ENCODE peak calls at places on chromosome 1, in nine cellular contexts. One of them, this sample, is unnamed.
A peak's percentile ranks its signal among the peaks of the same experiment; 100 is the strongest.

GRCh38 chr1:209567788-209568187 is 15.7 kb upstream of the CAMK1G start:
- DNase-seq in lower lobe of right lung: no peak
- DNase-seq in psoas muscle: no peak
- DNase-seq in heart right ventricle: no peak
- DNase-seq in tibial nerve: no peak
- DNase-seq in esophagus muscularis mucosa: no peak
- DNase-seq in adrenal gland: peak; percentile 51
- DNase-seq in transverse colon: no peak
- DNase-seq in hepatocyte: peak; percentile 14
- DNase-seq in this sample: no peak

GRCh38 chr1:210123924-210124589 is 108.5 kb upstream of the SERTAD4 start:
- DNase-seq in hepatocyte: no peak
- DNase-seq in adrenal gland: no peak
- DNase-seq in tibial nerve: no peak
- DNase-seq in heart right ventricle: no peak
- DNase-seq in esophagus muscularis mucosa: no peak
- DNase-seq in transverse colon: no peak
- DNase-seq in psoas muscle: no peak
- DNase-seq in lower lobe of right lung: no peak
- DNase-seq in this sample: no peak

GRCh38 chr1:29465755-29466154 is 229.4 kb downstream of the PTPRU start:
- DNase-seq in adrenal gland: no peak
- DNase-seq in heart right ventricle: no peak
- DNase-seq in psoas muscle: no peak
- DNase-seq in hepatocyte: peak; percentile 56
- DNase-seq in esophagus muscularis mucosa: no peak
- DNase-seq in transverse colon: no peak
- DNase-seq in lower lobe of right lung: no peak
- DNase-seq in tibial nerve: no peak
- DNase-seq in this sample: no peak

GRCh38 chr1:237679687-237680086 is 211.0 kb downstream of the ZP4 start:
- DNase-seq in esophagus muscularis mucosa: no peak
- DNase-seq in hepatocyte: no peak
- DNase-seq in psoas muscle: no peak
- DNase-seq in adrenal gland: no peak
- DNase-seq in lower lobe of right lung: no peak
- DNase-seq in heart right ventricle: no peak
- DNase-seq in tibial nerve: no peak
- DNase-seq in transverse colon: no peak
- DNase-seq in this sample: no peak

GRCh38 chr1:244657421-244657820 is 4.5 kb downstream of the DESI2 start:
- DNase-seq in heart right ventricle: no peak
- DNase-seq in tibial nerve: no peak
- DNase-seq in lower lobe of right lung: no peak
- DNase-seq in esophagus muscularis mucosa: no peak
- DNase-seq in psoas muscle: no peak
- DNase-seq in hepatocyte: no peak
- DNase-seq in transverse colon: no peak
- DNase-seq in adrenal gland: no peak
- DNase-seq in this sample: no peak

GRCh38 chr1:174217787-174218574 is 58.7 kb downstream of the RABGAP1L start:
- DNase-seq in heart right ventricle: no peak
- DNase-seq in hepatocyte: peak; percentile 39
- DNase-seq in esophagus muscularis mucosa: no peak
- DNase-seq in transverse colon: no peak
- DNase-seq in lower lobe of right lung: no peak
- DNase-seq in psoas muscle: no peak
- DNase-seq in tibial nerve: no peak
- DNase-seq in adrenal gland: no peak
- DNase-seq in this sample: no peak

GRCh38 chr1:119674835-119675289 is 26.8 kb upstream of the ZNF697 start:
- DNase-seq in hepatocyte: no peak
- DNase-seq in heart right ventricle: peak; percentile 18
- DNase-seq in adrenal gland: no peak
- DNase-seq in transverse colon: peak; percentile 57
- DNase-seq in tibial nerve: no peak
- DNase-seq in psoas muscle: peak; percentile 69
- DNase-seq in lower lobe of right lung: no peak
- DNase-seq in esophagus muscularis mucosa: no peak
- DNase-seq in this sample: no peak

GRCh38 chr1:55127827-55128343 is 87.3 kb downstream of the USP24 start:
- DNase-seq in heart right ventricle: no peak
- DNase-seq in tibial nerve: no peak
- DNase-seq in hepatocyte: no peak
- DNase-seq in transverse colon: no peak
- DNase-seq in adrenal gland: no peak
- DNase-seq in esophagus muscularis mucosa: no peak
- DNase-seq in psoas muscle: no peak
- DNase-seq in lower lobe of right lung: no peak
- DNase-seq in this sample: no peak

GRCh38 chr1:197149340-197149739 is 2.9 kb upstream of the ASPM start:
- DNase-seq in esophagus muscularis mucosa: no peak
- DNase-seq in lower lobe of right lung: no peak
- DNase-seq in psoas muscle: no peak
- DNase-seq in adrenal gland: no peak
- DNase-seq in hepatocyte: no peak
- DNase-seq in tibial nerve: no peak
- DNase-seq in transverse colon: no peak
- DNase-seq in heart right ventricle: no peak
- DNase-seq in this sample: no peak

GRCh38 chr1:197144570-197145325 is 1.7 kb downstream of the ASPM start:
- DNase-seq in hepatocyte: no peak
- DNase-seq in adrenal gland: no peak
- DNase-seq in tibial nerve: no peak
- DNase-seq in psoas muscle: no peak
- DNase-seq in esophagus muscularis mucosa: no peak
- DNase-seq in transverse colon: no peak
- DNase-seq in lower lobe of right lung: no peak
- DNase-seq in heart right ventricle: no peak
- DNase-seq in this sample: no peak

GRCh38 chr1:197150336-197151005 is 4.0 kb upstream of the ASPM start:
- DNase-seq in tibial nerve: no peak
- DNase-seq in hepatocyte: no peak
- DNase-seq in esophagus muscularis mucosa: no peak
- DNase-seq in transverse colon: no peak
- DNase-seq in adrenal gland: no peak
- DNase-seq in heart right ventricle: no peak
- DNase-seq in psoas muscle: no peak
- DNase-seq in lower lobe of right lung: no peak
- DNase-seq in this sample: no peak

GRCh38 chr1:197145451-197146029 is 929 bp downstream of the ASPM start:
- DNase-seq in hepatocyte: no peak
- DNase-seq in adrenal gland: no peak
- DNase-seq in heart right ventricle: no peak
- DNase-seq in psoas muscle: no peak
- DNase-seq in tibial nerve: no peak
- DNase-seq in transverse colon: no peak
- DNase-seq in esophagus muscularis mucosa: no peak
- DNase-seq in lower lobe of right lung: no peak
- DNase-seq in this sample: no peak

DNA sequence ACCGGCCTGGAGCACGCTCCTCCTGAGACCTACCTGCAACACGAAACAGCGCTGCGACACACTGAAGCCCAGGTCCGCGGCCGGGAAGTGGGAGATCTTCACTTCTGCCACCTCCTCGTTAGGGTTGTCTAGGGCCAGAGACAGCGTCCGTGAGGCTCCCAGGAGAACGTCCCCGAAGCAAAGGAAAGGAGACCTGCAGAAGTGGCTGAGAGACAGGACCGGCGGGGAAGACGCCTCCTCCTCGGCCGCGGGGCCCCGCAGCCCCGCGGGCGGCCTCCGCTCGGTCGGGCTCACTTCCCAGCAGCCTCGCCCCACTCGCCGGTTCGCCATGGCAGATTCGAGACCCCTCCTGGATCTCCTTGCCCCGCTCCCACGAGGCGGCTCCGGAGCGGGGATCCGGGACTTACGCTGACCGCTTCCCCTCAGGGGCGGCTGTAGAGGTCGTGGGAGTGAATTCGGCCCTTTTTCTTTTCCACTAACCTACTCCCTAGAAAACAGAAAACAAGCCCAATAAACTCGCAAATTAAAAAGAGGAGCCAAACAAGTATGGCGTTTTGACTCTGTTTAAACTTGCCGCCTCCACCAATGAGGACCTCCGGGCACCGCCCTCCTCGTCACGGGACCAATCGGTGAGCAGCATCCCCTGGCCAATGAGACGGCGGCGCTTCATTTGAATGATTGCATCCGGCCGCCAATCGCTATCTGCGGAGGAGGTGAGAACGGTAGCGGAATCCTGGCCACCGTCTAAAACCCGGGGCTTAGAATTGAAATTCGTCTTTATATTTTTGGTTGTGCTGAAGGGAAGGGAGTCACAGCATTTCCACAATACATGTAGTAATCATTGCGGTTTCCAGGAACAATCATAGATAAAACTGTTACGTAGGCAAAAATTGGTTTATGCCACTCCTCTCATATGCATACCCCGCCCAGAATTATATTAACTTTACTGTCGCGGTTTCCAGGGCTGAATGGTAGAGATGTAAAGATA is at the start of gene ASPM:
- DNase-seq in adrenal gland: peak; percentile 96
- DNase-seq in heart right ventricle: peak; percentile 92
- DNase-seq in tibial nerve: peak; percentile 87
- DNase-seq in hepatocyte: peak; percentile 97
- DNase-seq in esophagus muscularis mucosa: peak; percentile 98
- DNase-seq in lower lobe of right lung: peak; percentile 96
- DNase-seq in psoas muscle: peak; percentile 97
- DNase-seq in transverse colon: peak; percentile 95
- DNase-seq in this sample: peak; percentile 97
- H3K4me1 ChIP-seq in adrenal gland: peaks cover 7% of the 10 kb centered on the region
- H3K4me1 ChIP-seq in heart right ventricle: no peaks in the 10 kb centered on the region
- H3K4me1 ChIP-seq in tibial nerve: no peaks in the 10 kb centered on the region
- H3K4me1 ChIP-seq in hepatocyte: peaks cover under 1% of the 10 kb centered on the region
- H3K4me1 ChIP-seq in esophagus muscularis mucosa: peaks cover 17% of the 10 kb centered on the region
- H3K4me1 ChIP-seq in lower lobe of right lung: peaks cover 9% of the 10 kb centered on the region
- H3K4me1 ChIP-seq in psoas muscle: peaks cover 4% of the 10 kb centered on the region
- H3K4me1 ChIP-seq in transverse colon: peaks cover 9% of the 10 kb centered on the region
- H3K4me1 ChIP-seq in this sample: no peaks in the 10 kb centered on the region

GRCh38 chr1:164417016-164417704 is 141.8 kb upstream of the PBX1 start:
- DNase-seq in hepatocyte: no peak
- DNase-seq in lower lobe of right lung: no peak
- DNase-seq in esophagus muscularis mucosa: no peak
- DNase-seq in tibial nerve: no peak
- DNase-seq in transverse colon: no peak
- DNase-seq in adrenal gland: no peak
- DNase-seq in psoas muscle: no peak
- DNase-seq in heart right ventricle: no peak
- DNase-seq in this sample: no peak

DNA sequence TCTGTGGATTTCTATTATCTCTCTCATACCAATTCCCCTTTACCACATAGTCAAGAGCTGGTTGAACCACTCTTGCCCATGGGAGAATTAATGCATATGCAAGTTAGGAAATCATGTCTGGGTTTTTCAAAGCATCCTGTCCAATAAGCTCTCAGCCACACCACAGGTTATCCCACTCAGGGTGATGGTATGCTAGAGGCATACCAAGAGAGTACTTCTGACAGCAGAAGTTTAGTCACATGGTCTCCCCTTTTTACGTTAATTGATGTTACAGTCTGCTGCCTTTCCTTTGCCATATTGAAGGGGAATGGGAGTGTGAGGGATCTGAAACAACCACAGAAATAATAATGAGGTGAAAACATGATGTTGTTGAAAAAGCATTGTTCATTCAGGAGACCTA is 135.8 kb upstream of the PBX1 start:
- DNase-seq in hepatocyte: no peak
- DNase-seq in heart right ventricle: no peak
- DNase-seq in esophagus muscularis mucosa: no peak
- DNase-seq in lower lobe of right lung: no peak
- DNase-seq in psoas muscle: no peak
- DNase-seq in adrenal gland: no peak
- DNase-seq in transverse colon: no peak
- DNase-seq in tibial nerve: no peak
- DNase-seq in this sample: no peak
- H3K9me3 ChIP-seq in hepatocyte: no peaks in the 10 kb centered on the region
- H3K9me3 ChIP-seq in heart right ventricle: no peaks in the 10 kb centered on the region
- H3K9me3 ChIP-seq in esophagus muscularis mucosa: no peaks in the 10 kb centered on the region
- H3K9me3 ChIP-seq in lower lobe of right lung: no peaks in the 10 kb centered on the region
- H3K9me3 ChIP-seq in psoas muscle: no peaks in the 10 kb centered on the region
- H3K9me3 ChIP-seq in adrenal gland: no peaks in the 10 kb centered on the region
- H3K9me3 ChIP-seq in transverse colon: no peaks in the 10 kb centered on the region
- H3K9me3 ChIP-seq in tibial nerve: no peaks in the 10 kb centered on the region
- H3K9me3 ChIP-seq in this sample: no peaks in the 10 kb centered on the region

GRCh38 chr1:202282017-202282335 is 59.8 kb downstream of the UBE2T start:
- DNase-seq in adrenal gland: no peak
- DNase-seq in tibial nerve: no peak
- DNase-seq in psoas muscle: no peak
- DNase-seq in hepatocyte: no peak
- DNase-seq in heart right ventricle: no peak
- DNase-seq in esophagus muscularis mucosa: no peak
- DNase-seq in transverse colon: no peak
- DNase-seq in lower lobe of right lung: peak; percentile 50
- DNase-seq in this sample: no peak

GRCh38 chr1:202281316-202282016 is 60.3 kb downstream of the UBE2T start:
- DNase-seq in hepatocyte: no peak
- DNase-seq in lower lobe of right lung: no peak
- DNase-seq in tibial nerve: no peak
- DNase-seq in transverse colon: no peak
- DNase-seq in heart right ventricle: no peak
- DNase-seq in psoas muscle: no peak
- DNase-seq in adrenal gland: peak; percentile 21
- DNase-seq in esophagus muscularis mucosa: no peak
- DNase-seq in this sample: no peak

GRCh38 chr1:202279806-202280205 is 61.9 kb downstream of the UBE2T start:
- DNase-seq in transverse colon: no peak
- DNase-seq in lower lobe of right lung: no peak
- DNase-seq in adrenal gland: no peak
- DNase-seq in heart right ventricle: no peak
- DNase-seq in tibial nerve: no peak
- DNase-seq in esophagus muscularis mucosa: no peak
- DNase-seq in psoas muscle: no peak
- DNase-seq in hepatocyte: no peak
- DNase-seq in this sample: no peak

GRCh38 chr1:202278751-202279150 is 63.0 kb downstream of the UBE2T start:
- DNase-seq in adrenal gland: no peak
- DNase-seq in transverse colon: no peak
- DNase-seq in hepatocyte: no peak
- DNase-seq in tibial nerve: no peak
- DNase-seq in psoas muscle: no peak
- DNase-seq in heart right ventricle: no peak
- DNase-seq in esophagus muscularis mucosa: no peak
- DNase-seq in lower lobe of right lung: no peak
- DNase-seq in this sample: no peak

DNA sequence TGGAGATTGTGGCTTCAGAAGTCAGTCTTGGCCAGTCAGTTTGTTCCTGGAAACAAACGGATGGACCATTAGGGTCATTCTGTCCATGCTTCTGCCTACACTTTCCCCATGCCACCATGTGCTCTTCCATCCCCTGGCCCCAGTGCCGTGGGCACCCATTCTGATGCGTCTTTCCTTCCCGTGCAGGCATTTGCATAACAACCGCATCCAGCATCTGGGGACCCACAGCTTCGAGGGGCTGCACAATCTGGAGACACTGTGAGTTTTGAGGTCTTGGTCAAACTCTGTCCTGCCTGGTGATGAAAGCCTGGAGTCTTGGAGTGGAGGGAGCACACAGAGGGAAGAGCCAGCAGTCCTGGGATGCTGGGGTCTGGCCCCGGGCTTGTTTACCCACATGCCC is 61.1 kb downstream of the UBE2T start:
- DNase-seq in adrenal gland: no peak
- DNase-seq in esophagus muscularis mucosa: no peak
- DNase-seq in psoas muscle: no peak
- DNase-seq in transverse colon: no peak
- DNase-seq in heart right ventricle: no peak
- DNase-seq in lower lobe of right lung: no peak
- DNase-seq in hepatocyte: no peak
- DNase-seq in tibial nerve: no peak
- DNase-seq in this sample: no peak
- TF ChIP-seq CTCF in adrenal gland: no peak
- TF ChIP-seq CTCF in esophagus muscularis mucosa: no peak
- TF ChIP-seq CTCF in psoas muscle: no peak
- TF ChIP-seq CTCF in transverse colon: no peak
- TF ChIP-seq CTCF in heart right ventricle: no peak
- TF ChIP-seq CTCF in lower lobe of right lung: no peak
- TF ChIP-seq CTCF in hepatocyte: no peak
- TF ChIP-seq CTCF in tibial nerve: no peak
- TF ChIP-seq CTCF in this sample: no peak

DNA sequence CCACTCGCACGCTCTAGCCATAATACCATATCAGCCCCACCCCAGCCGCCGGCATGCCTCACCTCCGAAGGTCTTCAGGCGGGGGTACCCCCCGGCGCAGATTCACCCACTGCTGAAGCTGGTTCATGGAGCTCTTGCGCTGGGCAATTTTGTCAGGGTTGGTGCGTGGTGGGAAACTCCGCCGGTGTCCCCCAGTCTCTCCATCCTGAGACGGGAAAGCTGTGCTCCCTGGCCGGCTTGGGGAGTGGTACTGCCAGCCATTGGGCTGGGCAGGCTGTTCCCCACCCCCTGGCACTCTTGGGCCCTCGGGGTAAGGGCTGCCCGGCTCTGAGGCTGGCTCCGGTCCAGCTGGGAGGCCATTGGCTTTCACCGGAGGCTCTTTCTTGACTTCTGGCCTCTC is 45.4 kb upstream of the GOLT1A start:
- DNase-seq in psoas muscle: no peak
- DNase-seq in hepatocyte: no peak
- DNase-seq in heart right ventricle: no peak
- DNase-seq in lower lobe of right lung: no peak
- DNase-seq in esophagus muscularis mucosa: no peak
- DNase-seq in adrenal gland: no peak
- DNase-seq in transverse colon: no peak
- DNase-seq in tibial nerve: no peak
- DNase-seq in this sample: no peak
- H3K4me1 ChIP-seq in psoas muscle: no peaks in the 10 kb centered on the region
- H3K4me1 ChIP-seq in hepatocyte: peaks cover 11% of the 10 kb centered on the region
- H3K4me1 ChIP-seq in heart right ventricle: peaks cover 14% of the 10 kb centered on the region
- H3K4me1 ChIP-seq in lower lobe of right lung: no peaks in the 10 kb centered on the region
- H3K4me1 ChIP-seq in esophagus muscularis mucosa: peaks cover 32% of the 10 kb centered on the region
- H3K4me1 ChIP-seq in adrenal gland: peaks cover 6% of the 10 kb centered on the region
- H3K4me1 ChIP-seq in transverse colon: no peaks in the 10 kb centered on the region
- H3K4me1 ChIP-seq in tibial nerve: peaks cover 10% of the 10 kb centered on the region
- H3K4me1 ChIP-seq in this sample: no peaks in the 10 kb centered on the region